ENCODE peak calls at places on chromosomes 11 and 22, in four cellular contexts. V is HL-60, K is BJ, A is HCT116. I is an unnamed sample.

GRCh38 chr11:129747161-129747560 is 68.5 kb upstream of the TMEM45B start:
- DNase-seq in V (no peak), K (no peak), A (no peak), I (no peak)

GRCh38 chr11:36273110-36273509 is 16.1 kb downstream of the COMMD9 start:
- DNase-seq in A (no peak), K (no peak), V (no peak), I (no peak)

GRCh38 chr11:36349345-36350136 is 53.5 kb downstream of the PRR5L start:
- DNase-seq in K (no peak), A (no peak), V (no peak), I (no peak)

GRCh38 chr11:99325807-99326206 is 305.1 kb downstream of the CNTN5 start:
- DNase-seq in K (no peak), A (no peak), V (peak; percentile 10), I (no peak)

GRCh38 chr11:61919841-61920631 is 2.7 kb upstream of the RAB3IL1 start:
- DNase-seq in K (no peak), A (no peak), V (no peak), I (no peak)

GRCh38 chr11:122248939-122249338 is 132.9 kb upstream of the BLID start:
- DNase-seq in V (no peak), A (no peak), K (no peak), I (no peak)

GRCh38 chr11:91587131-91587530 is 637.5 kb upstream of the FAT3 start:
- DNase-seq in K (no peak), V (no peak), A (no peak), I (no peak)

GRCh38 chr11:134846776-134847722 is 435.0 kb upstream of the B3GAT1 start:
- DNase-seq in A (no peak), K (no peak), V (no peak), I (no peak)

GRCh38 chr11:31844351-31844750 is 33.2 kb upstream of the PAX6 start:
- DNase-seq in V (no peak), K (no peak), A (no peak), I (no peak)

GRCh38 chr11:104918113-104918824 is 20.0 kb upstream of the CASP12 start:
- DNase-seq in V (no peak), K (peak; percentile 63), A (no peak), I (no peak)

GRCh38 chr11:131025020-131025419 is 108.7 kb upstream of the SNX19 start:
- DNase-seq in A (no peak), V (no peak), K (no peak), I (no peak)

GRCh38 chr11:43694477-43694876 is 13.9 kb downstream of the HSD17B12 start:
- DNase-seq in V (no peak), A (no peak), K (no peak), I (no peak)

GRCh38 chr22:20033045-20033706 is 12.3 kb downstream of the TANGO2 start:
- DNase-seq in K (no peak), V (no peak), A (no peak), I (no peak)

GRCh38 chr11:75490221-75491181 is 35.2 kb downstream of the GDPD5 start:
- DNase-seq in V (no peak), A (no peak), K (no peak), I (no peak)

GRCh38 chr11:64765291-64765803 is 5.6 kb upstream of the PYGM start:
- DNase-seq in K (no peak), A (no peak), V (no peak), I (no peak)

GRCh38 chr11:112248216-112248615 is 12.4 kb downstream of the PLET1 start:
- DNase-seq in V (no peak), A (no peak), K (no peak), I (no peak)

GRCh38 chr22:37020192-37020479 is 594 bp downstream of the MPST start:
- DNase-seq in V (peak; percentile 42), A (peak; percentile 27), K (no peak), I (no peak)

GRCh38 chr11:122139595-122139866 is 23.5 kb upstream of the BLID start:
- DNase-seq in A (no peak), K (no peak), V (no peak), I (no peak)

GRCh38 chr11:64558065-64558745 is 32.8 kb upstream of the SLC22A12 start:
- DNase-seq in K (no peak), V (no peak), A (no peak), I (no peak)

GRCh38 chr11:67261942-67262681 is 4.2 kb upstream of the GRK2 start:
- DNase-seq in A (no peak), V (no peak), K (no peak), I (no peak)

GRCh38 chr11:86517557-86517956 is 142.9 kb downstream of the CCDC81 start:
- DNase-seq in V (no peak), A (no peak), K (no peak), I (no peak)

GRCh38 chr22:18954333-18954732 is 18.2 kb upstream of the PRODH start:
- DNase-seq in V (peak; percentile 42), K (no peak), A (no peak), I (peak; percentile 43)

GRCh38 chr11:44158384-44158783 is 62.9 kb downstream of the EXT2 start:
- DNase-seq in V (no peak), K (no peak), A (no peak), I (no peak)

DNA sequence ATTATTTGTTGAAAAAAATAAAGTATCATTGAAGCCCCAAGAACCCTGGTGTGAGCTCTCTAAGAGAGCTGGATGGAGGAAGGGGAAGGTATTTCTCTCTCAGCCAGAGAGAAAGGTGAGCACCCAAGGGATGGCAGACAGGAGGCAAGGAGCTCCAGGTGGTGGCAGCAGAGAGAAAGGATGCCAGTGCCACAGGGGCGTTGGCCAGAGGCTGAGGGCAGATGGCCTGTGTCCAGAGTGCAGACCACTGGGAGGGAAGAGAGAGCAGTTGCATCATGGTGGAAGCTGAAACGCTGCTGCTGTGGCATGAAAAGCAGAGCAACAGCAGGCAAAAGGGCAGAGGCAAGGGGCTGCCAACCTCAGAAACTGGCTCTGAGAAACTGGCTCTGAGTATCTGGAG is 8.5 kb downstream of the SPON1 start:
- DNase-seq in V (no peak), K (no peak), A (peak; percentile 24), I (no peak)
- TF ChIP-seq CTCF in V (no peak), K (peak; percentile 28), A (peak; percentile 76), I (peak; percentile 18)

GRCh38 chr22:45965565-45965962 is 11.4 kb downstream of the WNT7B start:
- DNase-seq in V (no peak), K (no peak), A (no peak), I (no peak)
- H3K27me3 ChIP-seq in V (peaks cover 33% of the 10 kb centered on the region), K (peaks cover 3% of the 10 kb centered on the region), A (no peaks in the 10 kb centered on the region), I (peaks cover 19% of the 10 kb centered on the region)

GRCh38 chr11:45354976-45355705 is 69.0 kb upstream of the SYT13 start:
- DNase-seq in V (peak; percentile 74), A (no peak), K (no peak), I (peak; percentile 86)
- TF ChIP-seq CTCF in V (no peak), A (no peak), K (no peak), I (no peak)

GRCh38 chr11:116171271-116172140 is 601.3 kb downstream of the BUD13 start:
- DNase-seq in K (no peak), V (no peak), A (no peak), I (no peak)
- H3K27me3 ChIP-seq in K (no peaks in the 10 kb centered on the region), V (no peaks in the 10 kb centered on the region), A (peaks cover 7% of the 10 kb centered on the region), I (peaks cover 4% of the 10 kb centered on the region)

DNA sequence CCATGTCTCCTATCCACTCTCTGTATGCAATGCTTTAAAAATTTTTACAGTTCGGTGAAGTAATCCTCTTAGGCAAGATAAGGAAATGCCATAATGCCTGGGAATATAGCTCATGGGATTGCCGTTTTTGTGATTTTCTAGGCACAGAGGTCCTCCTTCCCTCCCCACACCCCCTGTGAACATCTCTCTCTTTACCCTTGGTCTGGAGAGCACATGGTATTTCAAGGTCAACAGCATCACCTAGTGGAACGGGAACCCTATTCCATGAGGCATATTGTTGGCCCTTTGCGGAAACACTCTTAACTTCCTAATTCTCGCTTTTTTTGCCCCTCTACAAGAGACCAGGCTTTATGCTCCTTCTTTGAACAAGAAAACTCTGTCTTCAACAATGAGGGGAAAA is 8.8 kb downstream of the NXPE4 start:
- DNase-seq in V (no peak), K (no peak), A (no peak), I (no peak)
- TF ChIP-seq CTCF in V (no peak), K (peak; percentile 33), A (peak; percentile 5), I (no peak)

DNA sequence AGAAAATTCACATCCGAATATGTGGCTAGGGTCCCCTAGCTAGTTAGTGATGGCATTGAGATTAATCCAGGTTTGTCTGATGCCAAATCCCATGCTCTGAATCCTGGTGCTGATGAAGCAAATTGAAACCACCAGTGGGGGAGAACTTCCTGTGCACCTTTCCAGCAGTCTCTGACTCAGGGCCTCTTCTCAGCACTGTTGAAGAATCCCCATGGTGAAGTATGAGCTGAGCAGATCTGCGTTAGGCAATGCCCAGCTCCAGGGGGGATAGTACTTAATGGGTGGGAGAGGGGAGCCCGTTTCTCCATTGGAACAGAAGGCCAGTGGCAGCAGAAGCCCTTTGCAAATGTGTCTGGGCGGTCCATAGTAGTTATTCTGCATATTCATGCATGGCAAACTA is 4.5 kb downstream of the POU2F3 start:
- DNase-seq in V (no peak), A (no peak), K (no peak), I (no peak)
- H3K27me3 ChIP-seq in V (peaks cover 39% of the 10 kb centered on the region), A (peaks cover 5% of the 10 kb centered on the region), K (peaks cover 43% of the 10 kb centered on the region), I (peaks cover 36% of the 10 kb centered on the region)

GRCh38 chr11:69913591-69914285 is 94.5 kb upstream of the FGF3 start:
- DNase-seq in A (no peak), K (no peak), V (no peak), I (no peak)

GRCh38 chr11:69912161-69912910 is 93.1 kb upstream of the FGF3 start:
- DNase-seq in K (no peak), A (no peak), V (no peak), I (no peak)

GRCh38 chr11:69914286-69915150 is 95.3 kb upstream of the FGF3 start:
- DNase-seq in A (no peak), V (no peak), K (no peak), I (no peak)

GRCh38 chr11:69911310-69912160 is 92.3 kb upstream of the FGF3 start:
- DNase-seq in A (no peak), V (no peak), K (no peak), I (no peak)

GRCh38 chr11:69912911-69913451 is 93.8 kb upstream of the FGF3 start:
- DNase-seq in K (no peak), A (no peak), V (peak; percentile 6), I (no peak)
- TF ChIP-seq CTCF in K (peak; percentile 27), A (peak; percentile 53), V (peak; percentile 51), I (no peak)

DNA sequence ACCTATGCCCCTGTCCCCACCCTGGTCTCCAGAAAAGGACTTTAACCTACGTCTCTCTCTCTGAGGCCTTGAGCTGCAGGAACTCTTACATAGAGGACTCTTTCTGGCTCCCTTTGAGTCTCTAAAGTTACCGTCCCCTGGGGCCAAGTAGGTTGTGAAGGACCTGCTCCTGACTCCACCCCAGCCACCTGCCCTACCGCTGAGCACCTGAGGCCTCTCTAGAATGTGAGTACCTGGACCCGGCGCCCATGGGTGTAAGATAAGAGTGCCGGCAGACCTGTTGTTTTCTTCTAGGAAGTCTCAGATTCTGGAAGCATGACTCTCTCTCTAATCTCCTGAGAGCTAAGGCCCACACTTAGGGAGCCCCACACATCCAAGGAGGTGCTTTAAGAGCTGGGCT is 95.4 kb downstream of the TIMP3 start:
- DNase-seq in A (no peak), K (no peak), V (no peak), I (no peak)
- H3K27me3 ChIP-seq in A (peaks cover 3% of the 10 kb centered on the region), K (peaks cover 3% of the 10 kb centered on the region), V (no peaks in the 10 kb centered on the region), I (peaks cover 8% of the 10 kb centered on the region)

I was measured in CD4-positive, alpha-beta T cell.